ENCODE peak calls at places on chromosomes 6 and 20, in ten cellular contexts. Q, T, K, J, D, Z, H, S, Y and G are unnamed samples.

GRCh38 chr6:52019092-52019491 is 68.3 kb downstream of the PKHD1 start:
- DNase-seq in Q (no peak), T (no peak), K (no peak), J (no peak), D (no peak), Z (no peak), H (no peak), S (no peak), Y (no peak), G (no peak)

GRCh38 chr6:46042355-46042999 is 26.8 kb upstream of the CLIC5 start:
- DNase-seq in Q (no peak), T (peak), K (peak), J (peak), D (peak), Z (no peak), H (peak), S (peak), Y (no peak), G (no peak)

GRCh38 chr6:11609324-11610071 is 71.9 kb downstream of the TMEM170B start:
- DNase-seq in Q (no peak), T (peak), K (no peak), J (no peak), D (peak), Z (no peak), H (no peak), S (no peak), Y (no peak), G (no peak)

GRCh38 chr20:34948030-34948429 is 7.6 kb downstream of the GSS start:
- DNase-seq in Q (no peak), T (no peak), K (no peak), J (no peak), D (peak), Z (no peak), H (no peak), S (no peak), Y (no peak), G (no peak)

GRCh38 chr6:169896826-169897456 is 145.5 kb downstream of the ERMARD start:
- DNase-seq in Q (no peak), T (no peak), K (no peak), J (no peak), D (no peak), Z (peak), H (no peak), S (no peak), Y (peak), G (no peak)

GRCh38 chr6:110529907-110530306 is 53.5 kb upstream of the SLC22A16 start:
- DNase-seq in Q (no peak), T (no peak), K (no peak), J (no peak), D (no peak), Z (no peak), H (no peak), S (no peak), Y (no peak), G (no peak)

GRCh38 chr20:53811577-53811976 is 217.9 kb upstream of the ZNF217 start:
- DNase-seq in Q (no peak), T (no peak), K (no peak), J (no peak), D (no peak), Z (no peak), H (no peak), S (no peak), Y (no peak), G (no peak)

GRCh38 chr6:29419516-29419915 is 4.8 kb downstream of the OR12D1 start:
- DNase-seq in Q (no peak), T (no peak), K (no peak), J (no peak), D (no peak), Z (no peak), H (no peak), S (no peak), Y (no peak), G (no peak)

GRCh38 chr6:158707120-158707519 is 57.3 kb downstream of the SYTL3 start:
- DNase-seq in Q (no peak), T (no peak), K (no peak), J (no peak), D (peak), Z (no peak), H (peak), S (no peak), Y (peak), G (no peak)

GRCh38 chr20:36813784-36814136 is 40.2 kb upstream of the DSN1 start:
- DNase-seq in Q (no peak), T (no peak), K (no peak), J (no peak), D (no peak), Z (no peak), H (no peak), S (no peak), Y (no peak), G (no peak)

GRCh38 chr6:158010591-158011477 is 29.2 kb downstream of the SYNJ2 start:
- DNase-seq in Q (no peak), T (no peak), K (no peak), J (no peak), D (no peak), Z (peak), H (no peak), S (no peak), Y (peak), G (no peak)

GRCh38 chr6:154673919-154674318 is 59.3 kb upstream of the SCAF8 start:
- DNase-seq in Q (no peak), T (no peak), K (no peak), J (no peak), D (no peak), Z (no peak), H (no peak), S (no peak), Y (no peak), G (no peak)

GRCh38 chr20:4090756-4091331 is 75.5 kb upstream of the RNF24 start:
- DNase-seq in Q (no peak), T (no peak), K (no peak), J (no peak), D (no peak), Z (no peak), H (no peak), S (no peak), Y (no peak), G (no peak)

GRCh38 chr6:21780601-21781000 is 187.1 kb downstream of the SOX4 start:
- DNase-seq in Q (no peak), T (peak), K (no peak), J (no peak), D (peak), Z (no peak), H (no peak), S (no peak), Y (no peak), G (no peak)

GRCh38 chr20:61430228-61430624 is 178.2 kb downstream of the CDH4 start:
- DNase-seq in Q (no peak), T (no peak), K (no peak), J (no peak), D (no peak), Z (no peak), H (no peak), S (no peak), Y (peak), G (no peak)

GRCh38 chr6:43076093-43076927 is at the start of gene PTK7:
- DNase-seq in Q (no peak), T (peak), K (no peak), J (peak), D (peak), Z (peak), H (peak), S (peak), Y (no peak), G (no peak)

GRCh38 chr20:2756056-2756611 is 44.3 kb downstream of the CPXM1 start:
- DNase-seq in Q (no peak), T (peak), K (no peak), J (no peak), D (peak), Z (no peak), H (peak), S (peak), Y (no peak), G (no peak)

GRCh38 chr6:18307006-18307405 is 42.7 kb upstream of the DEK start:
- DNase-seq in Q (no peak), T (peak), K (no peak), J (no peak), D (peak), Z (no peak), H (no peak), S (no peak), Y (no peak), G (no peak)

GRCh38 chr20:38201356-38201755 is 36.3 kb upstream of the TGM2 start:
- DNase-seq in Q (no peak), T (no peak), K (no peak), J (no peak), D (peak), Z (peak), H (no peak), S (no peak), Y (peak), G (no peak)

GRCh38 chr6:44335631-44336030 is 6.8 kb upstream of the SPATS1 start:
- DNase-seq in Q (no peak), T (no peak), K (no peak), J (no peak), D (no peak), Z (no peak), H (no peak), S (no peak), Y (no peak), G (no peak)

GRCh38 chr6:128278876-128279275 is 241.5 kb downstream of the PTPRK start:
- DNase-seq in Q (no peak), T (no peak), K (no peak), J (no peak), D (no peak), Z (no peak), H (no peak), S (no peak), Y (no peak), G (no peak)

GRCh38 chr6:134920422-134920821 is 29.5 kb downstream of the ALDH8A1 start:
- DNase-seq in Q (no peak), T (no peak), K (no peak), J (no peak), D (no peak), Z (no peak), H (no peak), S (no peak), Y (no peak), G (no peak)

GRCh38 chr20:973785-974194 is 28.3 kb downstream of the RSPO4 start:
- DNase-seq in Q (no peak), T (peak), K (peak), J (peak), D (peak), Z (no peak), H (peak), S (peak), Y (no peak), G (no peak)

GRCh38 chr6:113184291-113184690 is 672.9 kb upstream of the MARCKS start:
- DNase-seq in Q (no peak), T (no peak), K (no peak), J (peak), D (peak), Z (no peak), H (peak), S (no peak), Y (no peak), G (no peak)

GRCh38 chr6:26568601-26569432 is 27.9 kb upstream of the ABT1 start:
- DNase-seq in Q (no peak), T (peak), K (peak), J (peak), D (peak), Z (peak), H (peak), S (peak), Y (peak), G (peak)

GRCh38 chr6:39387785-39388184 is 65.3 kb upstream of the KCNK16 start:
- DNase-seq in Q (no peak), T (no peak), K (no peak), J (no peak), D (no peak), Z (no peak), H (no peak), S (no peak), Y (no peak), G (no peak)

GRCh38 chr6:10310826-10311225 is 104.0 kb downstream of the TFAP2A start:
- DNase-seq in Q (no peak), T (no peak), K (no peak), J (no peak), D (no peak), Z (no peak), H (no peak), S (peak), Y (no peak), G (no peak)